ENCODE peak calls at places on chromosomes 3 and 15, in eight cellular contexts. One of them, this sample, is unnamed.

GRCh38 chr3:41188291-41188690 is 11.0 kb upstream of the CTNNB1 start:
- DNase-seq in activated T-helper 1 cell treated with anti-CD3 and anti-CD28 coated beads, Interleukin-2, amount 50 U/mL, for 16 hours: no peak
- DNase-seq in fibroblast of the aortic adventitia: no peak
- DNase-seq in IMR-90: no peak
- DNase-seq in NCI-H2081 treated with DMSO at 0.1 percent for 48 hours: no peak
- DNase-seq in hippocampal formation: no peak
- DNase-seq in glutamatergic neuron: no peak
- DNase-seq in posterior cingulate gyrus: no peak
- DNase-seq in this sample: no peak

GRCh38 chr3:111751961-111752360 is 107.1 kb upstream of the PHLDB2 start:
- DNase-seq in glutamatergic neuron: no peak
- DNase-seq in hippocampal formation: no peak
- DNase-seq in posterior cingulate gyrus: no peak
- DNase-seq in fibroblast of the aortic adventitia: peak
- DNase-seq in NCI-H2081 treated with DMSO at 0.1 percent for 48 hours: no peak
- DNase-seq in activated T-helper 1 cell treated with anti-CD3 and anti-CD28 coated beads, Interleukin-2, amount 50 U/mL, for 16 hours: no peak
- DNase-seq in IMR-90: peak
- DNase-seq in this sample: peak

GRCh38 chr15:52527898-52528464 is 699 bp downstream of the MYO5A start:
- DNase-seq in IMR-90: peak
- DNase-seq in glutamatergic neuron: no peak
- DNase-seq in activated T-helper 1 cell treated with anti-CD3 and anti-CD28 coated beads, Interleukin-2, amount 50 U/mL, for 16 hours: peak
- DNase-seq in hippocampal formation: peak
- DNase-seq in NCI-H2081 treated with DMSO at 0.1 percent for 48 hours: no peak
- DNase-seq in posterior cingulate gyrus: no peak
- DNase-seq in fibroblast of the aortic adventitia: peak
- DNase-seq in this sample: peak

GRCh38 chr3:198028718-198029117 is 68.7 kb downstream of the LMLN start:
- DNase-seq in hippocampal formation: no peak
- DNase-seq in fibroblast of the aortic adventitia: peak
- DNase-seq in posterior cingulate gyrus: no peak
- DNase-seq in NCI-H2081 treated with DMSO at 0.1 percent for 48 hours: no peak
- DNase-seq in glutamatergic neuron: no peak
- DNase-seq in IMR-90: peak
- DNase-seq in activated T-helper 1 cell treated with anti-CD3 and anti-CD28 coated beads, Interleukin-2, amount 50 U/mL, for 16 hours: no peak
- DNase-seq in this sample: no peak

GRCh38 chr3:170486398-170486797 is 67.7 kb downstream of the CLDN11 start:
- DNase-seq in glutamatergic neuron: no peak
- DNase-seq in IMR-90: no peak
- DNase-seq in hippocampal formation: no peak
- DNase-seq in NCI-H2081 treated with DMSO at 0.1 percent for 48 hours: no peak
- DNase-seq in fibroblast of the aortic adventitia: no peak
- DNase-seq in posterior cingulate gyrus: no peak
- DNase-seq in activated T-helper 1 cell treated with anti-CD3 and anti-CD28 coated beads, Interleukin-2, amount 50 U/mL, for 16 hours: no peak
- DNase-seq in this sample: no peak

GRCh38 chr15:50315814-50316630 is 39.0 kb downstream of the GABPB1 start:
- DNase-seq in hippocampal formation: peak
- DNase-seq in glutamatergic neuron: no peak
- DNase-seq in posterior cingulate gyrus: no peak
- DNase-seq in fibroblast of the aortic adventitia: peak
- DNase-seq in activated T-helper 1 cell treated with anti-CD3 and anti-CD28 coated beads, Interleukin-2, amount 50 U/mL, for 16 hours: no peak
- DNase-seq in IMR-90: peak
- DNase-seq in NCI-H2081 treated with DMSO at 0.1 percent for 48 hours: no peak
- DNase-seq in this sample: peak

GRCh38 chr3:65078748-65079147 is 390.9 kb upstream of the ADAMTS9 start:
- DNase-seq in hippocampal formation: no peak
- DNase-seq in glutamatergic neuron: no peak
- DNase-seq in NCI-H2081 treated with DMSO at 0.1 percent for 48 hours: no peak
- DNase-seq in activated T-helper 1 cell treated with anti-CD3 and anti-CD28 coated beads, Interleukin-2, amount 50 U/mL, for 16 hours: no peak
- DNase-seq in posterior cingulate gyrus: no peak
- DNase-seq in fibroblast of the aortic adventitia: no peak
- DNase-seq in IMR-90: no peak
- DNase-seq in this sample: no peak

GRCh38 chr3:149576071-149576564 is 81.7 kb downstream of the WWTR1 start:
- DNase-seq in IMR-90: peak
- DNase-seq in posterior cingulate gyrus: no peak
- DNase-seq in glutamatergic neuron: no peak
- DNase-seq in NCI-H2081 treated with DMSO at 0.1 percent for 48 hours: no peak
- DNase-seq in activated T-helper 1 cell treated with anti-CD3 and anti-CD28 coated beads, Interleukin-2, amount 50 U/mL, for 16 hours: no peak
- DNase-seq in hippocampal formation: peak
- DNase-seq in fibroblast of the aortic adventitia: peak
- DNase-seq in this sample: peak

GRCh38 chr15:48544816-48545215 is 100.7 kb downstream of the FBN1 start:
- DNase-seq in IMR-90: peak
- DNase-seq in glutamatergic neuron: no peak
- DNase-seq in hippocampal formation: no peak
- DNase-seq in activated T-helper 1 cell treated with anti-CD3 and anti-CD28 coated beads, Interleukin-2, amount 50 U/mL, for 16 hours: no peak
- DNase-seq in fibroblast of the aortic adventitia: no peak
- DNase-seq in NCI-H2081 treated with DMSO at 0.1 percent for 48 hours: no peak
- DNase-seq in posterior cingulate gyrus: no peak
- DNase-seq in this sample: no peak

GRCh38 chr15:82677720-82678323 is 30.7 kb upstream of the CPEB1 start:
- DNase-seq in hippocampal formation: no peak
- DNase-seq in IMR-90: no peak
- DNase-seq in posterior cingulate gyrus: no peak
- DNase-seq in activated T-helper 1 cell treated with anti-CD3 and anti-CD28 coated beads, Interleukin-2, amount 50 U/mL, for 16 hours: no peak
- DNase-seq in fibroblast of the aortic adventitia: no peak
- DNase-seq in glutamatergic neuron: no peak
- DNase-seq in NCI-H2081 treated with DMSO at 0.1 percent for 48 hours: no peak
- DNase-seq in this sample: no peak

GRCh38 chr15:75666823-75667501 is 19.2 kb downstream of the SNX33 start:
- DNase-seq in posterior cingulate gyrus: no peak
- DNase-seq in activated T-helper 1 cell treated with anti-CD3 and anti-CD28 coated beads, Interleukin-2, amount 50 U/mL, for 16 hours: no peak
- DNase-seq in fibroblast of the aortic adventitia: peak
- DNase-seq in IMR-90: peak
- DNase-seq in hippocampal formation: no peak
- DNase-seq in glutamatergic neuron: peak
- DNase-seq in NCI-H2081 treated with DMSO at 0.1 percent for 48 hours: no peak
- DNase-seq in this sample: peak

GRCh38 chr15:99537344-99537743 is 28.4 kb upstream of the MEF2A start:
- DNase-seq in NCI-H2081 treated with DMSO at 0.1 percent for 48 hours: no peak
- DNase-seq in IMR-90: peak
- DNase-seq in glutamatergic neuron: peak
- DNase-seq in activated T-helper 1 cell treated with anti-CD3 and anti-CD28 coated beads, Interleukin-2, amount 50 U/mL, for 16 hours: no peak
- DNase-seq in posterior cingulate gyrus: no peak
- DNase-seq in hippocampal formation: no peak
- DNase-seq in fibroblast of the aortic adventitia: peak
- DNase-seq in this sample: no peak

GRCh38 chr15:76108021-76108723 is 48.4 kb downstream of the TMEM266 start:
- DNase-seq in glutamatergic neuron: no peak
- DNase-seq in hippocampal formation: no peak
- DNase-seq in NCI-H2081 treated with DMSO at 0.1 percent for 48 hours: no peak
- DNase-seq in posterior cingulate gyrus: peak
- DNase-seq in fibroblast of the aortic adventitia: no peak
- DNase-seq in activated T-helper 1 cell treated with anti-CD3 and anti-CD28 coated beads, Interleukin-2, amount 50 U/mL, for 16 hours: no peak
- DNase-seq in IMR-90: no peak
- DNase-seq in this sample: no peak

GRCh38 chr15:63460210-63461135 is 43.9 kb upstream of the USP3 start:
- DNase-seq in fibroblast of the aortic adventitia: no peak
- DNase-seq in posterior cingulate gyrus: no peak
- DNase-seq in NCI-H2081 treated with DMSO at 0.1 percent for 48 hours: no peak
- DNase-seq in glutamatergic neuron: no peak
- DNase-seq in hippocampal formation: no peak
- DNase-seq in IMR-90: no peak
- DNase-seq in activated T-helper 1 cell treated with anti-CD3 and anti-CD28 coated beads, Interleukin-2, amount 50 U/mL, for 16 hours: no peak
- DNase-seq in this sample: no peak

GRCh38 chr3:134607054-134608022 is 43.5 kb downstream of the KY start:
- DNase-seq in fibroblast of the aortic adventitia: peak
- DNase-seq in posterior cingulate gyrus: no peak
- DNase-seq in IMR-90: peak
- DNase-seq in activated T-helper 1 cell treated with anti-CD3 and anti-CD28 coated beads, Interleukin-2, amount 50 U/mL, for 16 hours: no peak
- DNase-seq in NCI-H2081 treated with DMSO at 0.1 percent for 48 hours: no peak
- DNase-seq in glutamatergic neuron: no peak
- DNase-seq in hippocampal formation: no peak
- DNase-seq in this sample: no peak

GRCh38 chr3:38396239-38396638 is 49.7 kb downstream of the XYLB start:
- DNase-seq in IMR-90: no peak
- DNase-seq in hippocampal formation: no peak
- DNase-seq in posterior cingulate gyrus: no peak
- DNase-seq in NCI-H2081 treated with DMSO at 0.1 percent for 48 hours: no peak
- DNase-seq in activated T-helper 1 cell treated with anti-CD3 and anti-CD28 coated beads, Interleukin-2, amount 50 U/mL, for 16 hours: no peak
- DNase-seq in glutamatergic neuron: no peak
- DNase-seq in fibroblast of the aortic adventitia: no peak
- DNase-seq in this sample: no peak

GRCh38 chr3:107184375-107184774 is 192.9 kb upstream of the CCDC54 start:
- DNase-seq in glutamatergic neuron: no peak
- DNase-seq in fibroblast of the aortic adventitia: no peak
- DNase-seq in activated T-helper 1 cell treated with anti-CD3 and anti-CD28 coated beads, Interleukin-2, amount 50 U/mL, for 16 hours: no peak
- DNase-seq in posterior cingulate gyrus: no peak
- DNase-seq in IMR-90: peak
- DNase-seq in NCI-H2081 treated with DMSO at 0.1 percent for 48 hours: no peak
- DNase-seq in hippocampal formation: no peak
- DNase-seq in this sample: no peak

GRCh38 chr3:69787436-69788168 is 48.3 kb downstream of the MITF start:
- DNase-seq in NCI-H2081 treated with DMSO at 0.1 percent for 48 hours: no peak
- DNase-seq in fibroblast of the aortic adventitia: peak
- DNase-seq in hippocampal formation: no peak
- DNase-seq in glutamatergic neuron: no peak
- DNase-seq in IMR-90: peak
- DNase-seq in posterior cingulate gyrus: no peak
- DNase-seq in activated T-helper 1 cell treated with anti-CD3 and anti-CD28 coated beads, Interleukin-2, amount 50 U/mL, for 16 hours: no peak
- DNase-seq in this sample: no peak

GRCh38 chr3:57060089-57060829 is at the start of gene SPATA12:
- DNase-seq in fibroblast of the aortic adventitia: peak
- DNase-seq in posterior cingulate gyrus: peak
- DNase-seq in activated T-helper 1 cell treated with anti-CD3 and anti-CD28 coated beads, Interleukin-2, amount 50 U/mL, for 16 hours: no peak
- DNase-seq in IMR-90: peak
- DNase-seq in hippocampal formation: peak
- DNase-seq in NCI-H2081 treated with DMSO at 0.1 percent for 48 hours: no peak
- DNase-seq in glutamatergic neuron: no peak
- DNase-seq in this sample: peak

GRCh38 chr15:80780416-80781221 is 1.4 kb downstream of the CEMIP start:
- DNase-seq in hippocampal formation: no peak
- DNase-seq in NCI-H2081 treated with DMSO at 0.1 percent for 48 hours: no peak
- DNase-seq in posterior cingulate gyrus: peak
- DNase-seq in IMR-90: peak
- DNase-seq in activated T-helper 1 cell treated with anti-CD3 and anti-CD28 coated beads, Interleukin-2, amount 50 U/mL, for 16 hours: no peak
- DNase-seq in fibroblast of the aortic adventitia: peak
- DNase-seq in glutamatergic neuron: peak
- DNase-seq in this sample: no peak

GRCh38 chr3:197204729-197205128 is 93.7 kb downstream of the DLG1 start:
- DNase-seq in glutamatergic neuron: no peak
- DNase-seq in hippocampal formation: no peak
- DNase-seq in NCI-H2081 treated with DMSO at 0.1 percent for 48 hours: no peak
- DNase-seq in activated T-helper 1 cell treated with anti-CD3 and anti-CD28 coated beads, Interleukin-2, amount 50 U/mL, for 16 hours: no peak
- DNase-seq in posterior cingulate gyrus: no peak
- DNase-seq in fibroblast of the aortic adventitia: no peak
- DNase-seq in IMR-90: no peak
- DNase-seq in this sample: no peak

GRCh38 chr3:4711680-4711992 is 218.5 kb downstream of the ITPR1 start:
- DNase-seq in hippocampal formation: no peak
- DNase-seq in activated T-helper 1 cell treated with anti-CD3 and anti-CD28 coated beads, Interleukin-2, amount 50 U/mL, for 16 hours: no peak
- DNase-seq in IMR-90: no peak
- DNase-seq in posterior cingulate gyrus: no peak
- DNase-seq in NCI-H2081 treated with DMSO at 0.1 percent for 48 hours: no peak
- DNase-seq in glutamatergic neuron: no peak
- DNase-seq in fibroblast of the aortic adventitia: no peak
- DNase-seq in this sample: no peak